ENCODE peak calls at places on chromosomes 1 and 21, in four cellular contexts. A is suprapubic skin, G is Panc1, N is cardiac fibroblast. B is an unnamed sample.

GRCh38 chr1:230426246-230427101 is at the start of gene PGBD5:
- DNase-seq in N (peak; percentile 61), A (no peak), G (no peak), B (peak; percentile 41)

GRCh38 chr1:41658444-41659158 is 174.1 kb upstream of the EDN2 start:
- DNase-seq in G (no peak), N (no peak), A (peak; percentile 54), B (no peak)

GRCh38 chr1:56617141-56617540 is 28.0 kb upstream of the PRKAA2 start:
- DNase-seq in G (no peak), A (no peak), N (no peak), B (no peak)

GRCh38 chr21:15255359-15256157 is 190.8 kb upstream of the NRIP1 start:
- DNase-seq in N (no peak), A (no peak), G (no peak), B (no peak)

GRCh38 chr1:238639861-238640260 is 746.5 kb upstream of the CHRM3 start:
- DNase-seq in N (no peak), A (no peak), G (no peak), B (no peak)

GRCh38 chr1:201551096-201551495 is 12.2 kb downstream of the NAV1 start:
- DNase-seq in N (no peak), G (no peak), A (no peak), B (no peak)

GRCh38 chr1:64309468-64309867 is 106.0 kb downstream of the UBE2U start:
- DNase-seq in G (no peak), A (no peak), N (no peak), B (no peak)

GRCh38 chr1:227318003-227318851 is at the start of gene CDC42BPA:
- DNase-seq in N (peak; percentile 95), A (peak; percentile 88), G (no peak), B (no peak)

GRCh38 chr1:228668553-228669400 is 66.5 kb upstream of the RHOU start:
- DNase-seq in G (no peak), N (peak; percentile 78), A (no peak), B (no peak)

GRCh38 chr1:82099170-82099569 is 298.4 kb downstream of the ADGRL2 start:
- DNase-seq in N (no peak), G (no peak), A (no peak), B (no peak)

DNA sequence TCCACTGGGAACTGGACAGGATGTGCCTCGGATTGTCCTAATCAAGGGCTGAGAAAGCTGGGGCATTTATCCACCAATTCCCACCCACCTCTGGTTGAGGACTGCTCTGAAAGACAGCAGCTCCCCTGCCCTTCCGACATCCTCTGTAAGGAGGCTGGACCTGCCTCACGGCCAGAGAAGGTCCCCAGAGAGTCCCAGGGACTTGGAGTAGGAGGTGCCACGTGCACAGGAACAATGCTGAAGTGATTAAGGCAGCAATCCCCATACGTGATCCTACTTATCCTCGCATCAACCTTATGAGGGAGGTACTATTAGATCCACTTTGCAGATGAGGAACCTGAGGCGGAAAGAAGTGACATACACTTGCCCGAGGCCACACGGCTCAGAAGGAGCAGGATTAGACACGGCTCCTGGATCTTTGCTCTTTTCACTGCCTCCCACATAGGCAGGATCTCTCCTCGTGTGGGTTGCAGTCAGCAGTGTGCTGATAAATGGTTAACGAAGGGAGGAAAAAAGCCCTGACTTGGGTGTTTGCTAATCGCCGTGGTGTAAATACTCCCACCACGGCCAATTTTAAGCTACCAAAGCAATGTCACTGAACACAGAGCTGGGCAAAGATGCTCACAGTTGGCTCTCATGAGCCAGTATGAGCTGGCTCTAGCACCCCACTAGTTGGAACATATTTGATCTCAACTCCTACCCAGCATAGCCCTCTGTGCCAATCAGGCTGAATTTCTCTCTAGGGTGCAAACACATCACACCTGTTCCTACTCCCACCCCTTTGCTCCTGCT is 18.6 kb upstream of the LDLRAP1 start:
- DNase-seq in N (no peak), A (no peak), G (no peak), B (no peak)
- TF ChIP-seq CTCF in N (no peak), A (no peak), G (no peak), B (no peak)

GRCh38 chr1:3170566-3171453 is 101.8 kb downstream of the PRDM16 start:
- DNase-seq in G (no peak), N (peak; percentile 58), A (no peak), B (no peak)
- H3K4me3 ChIP-seq in G (no peak overlapping the region), N (peak overlapping the region; percentile 23), A (peak overlapping the region; percentile 43), B (no peak overlapping the region)

GRCh38 chr1:217431395-217431794 is 199.5 kb downstream of the GPATCH2 start:
- DNase-seq in G (no peak), A (no peak), N (no peak), B (peak; percentile 6)
- TF ChIP-seq CTCF in G (no peak), A (no peak), N (no peak), B (no peak)

DNA sequence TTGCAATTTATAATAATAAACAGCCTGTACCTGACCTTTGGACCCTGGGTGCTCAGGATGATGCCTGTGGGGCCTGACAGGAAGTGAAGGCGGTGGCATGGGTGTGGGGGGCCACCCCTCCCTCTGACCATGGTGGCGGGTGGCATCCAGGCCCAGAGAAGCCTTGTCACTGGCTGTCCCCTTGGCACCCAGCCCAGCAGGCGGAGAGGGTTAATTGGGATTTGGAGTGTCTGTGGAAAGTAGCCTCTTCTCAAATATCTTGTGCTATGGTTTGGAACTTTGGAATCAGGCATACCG is 20.5 kb downstream of the SOX13 start:
- DNase-seq in N (no peak), A (no peak), G (no peak), B (no peak)
- H3K4me3 ChIP-seq in N (no peak overlapping the region), A (no peak overlapping the region), G (no peak overlapping the region), B (no peak overlapping the region)

GRCh38 chr21:44845418-44846200 is 27.7 kb upstream of the SUMO3 start:
- DNase-seq in N (peak; percentile 79), G (no peak), A (peak; percentile 86), B (peak; percentile 53)

GRCh38 chr21:44846201-44846484 is 27.3 kb downstream of the PTTG1IP start:
- DNase-seq in A (no peak), N (no peak), G (no peak), B (no peak)

GRCh38 chr21:44847261-44848056 is 26.0 kb downstream of the PTTG1IP start:
- DNase-seq in A (no peak), G (no peak), N (no peak), B (no peak)

GRCh38 chr21:44848821-44849521 is 24.5 kb downstream of the PTTG1IP start:
- DNase-seq in A (no peak), G (no peak), N (no peak), B (no peak)

DNA sequence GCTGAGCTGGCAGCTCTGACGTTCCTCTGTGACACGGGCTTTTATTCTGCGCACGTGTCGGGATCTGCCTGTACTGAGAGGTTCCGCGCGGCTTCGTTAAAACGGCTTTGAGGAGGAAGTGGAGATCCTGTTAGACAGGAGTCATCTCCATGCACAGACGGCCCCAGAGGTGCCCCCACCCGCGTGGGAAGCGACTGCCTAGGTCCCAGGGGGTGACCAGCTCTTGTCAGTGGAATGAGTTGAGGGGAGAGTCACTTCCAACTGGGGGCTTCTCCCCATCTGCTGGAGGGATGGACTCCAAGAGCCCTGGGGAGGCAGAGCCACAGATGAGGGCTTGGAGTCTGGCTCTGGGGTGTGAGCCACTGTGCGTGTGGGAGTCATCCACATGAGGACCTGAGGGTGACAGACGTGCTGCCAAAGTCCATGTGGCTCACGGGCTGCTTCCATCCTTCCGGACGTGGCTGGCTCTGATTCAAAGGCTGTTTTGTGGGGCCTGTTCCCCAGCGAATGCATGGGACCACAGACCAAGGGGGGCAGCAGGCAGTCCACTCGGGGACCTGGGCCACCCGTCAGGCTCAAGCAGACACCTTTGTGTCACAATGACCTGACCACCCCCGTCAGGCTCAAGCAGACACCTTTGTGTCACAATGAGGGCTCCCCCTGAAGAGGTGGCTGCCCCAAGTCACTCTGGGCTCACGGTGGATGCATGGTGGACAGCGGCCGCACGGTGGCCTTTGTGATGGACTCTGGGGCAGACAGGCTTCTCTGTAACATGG is 26.8 kb downstream of the PTTG1IP start:
- DNase-seq in A (peak; percentile 89), N (peak; percentile 56), G (no peak), B (peak; percentile 31)
- TF ChIP-seq CTCF in A (no peak), N (no peak), G (no peak), B (no peak)

GRCh38 chr1:210296682-210297081 is 32.0 kb upstream of the HHAT start:
- DNase-seq in N (no peak), A (no peak), G (no peak), B (no peak)
- H3K4me3 ChIP-seq in N (no peak overlapping the region), A (no peak overlapping the region), G (no peak overlapping the region), B (no peak overlapping the region)

GRCh38 chr1:198575715-198576641 is 35.5 kb upstream of the ATP6V1G3 start:
- DNase-seq in A (no peak), G (no peak), N (no peak), B (peak; percentile 9)

GRCh38 chr1:198577444-198577843 is 37.0 kb upstream of the ATP6V1G3 start:
- DNase-seq in G (no peak), A (no peak), N (peak; percentile 29), B (no peak)

GRCh38 chr1:198575292-198575691 is 34.8 kb upstream of the ATP6V1G3 start:
- DNase-seq in A (no peak), G (no peak), N (no peak), B (no peak)
- TF ChIP-seq CTCF in A (no peak), G (no peak), N (no peak), B (no peak)

DNA sequence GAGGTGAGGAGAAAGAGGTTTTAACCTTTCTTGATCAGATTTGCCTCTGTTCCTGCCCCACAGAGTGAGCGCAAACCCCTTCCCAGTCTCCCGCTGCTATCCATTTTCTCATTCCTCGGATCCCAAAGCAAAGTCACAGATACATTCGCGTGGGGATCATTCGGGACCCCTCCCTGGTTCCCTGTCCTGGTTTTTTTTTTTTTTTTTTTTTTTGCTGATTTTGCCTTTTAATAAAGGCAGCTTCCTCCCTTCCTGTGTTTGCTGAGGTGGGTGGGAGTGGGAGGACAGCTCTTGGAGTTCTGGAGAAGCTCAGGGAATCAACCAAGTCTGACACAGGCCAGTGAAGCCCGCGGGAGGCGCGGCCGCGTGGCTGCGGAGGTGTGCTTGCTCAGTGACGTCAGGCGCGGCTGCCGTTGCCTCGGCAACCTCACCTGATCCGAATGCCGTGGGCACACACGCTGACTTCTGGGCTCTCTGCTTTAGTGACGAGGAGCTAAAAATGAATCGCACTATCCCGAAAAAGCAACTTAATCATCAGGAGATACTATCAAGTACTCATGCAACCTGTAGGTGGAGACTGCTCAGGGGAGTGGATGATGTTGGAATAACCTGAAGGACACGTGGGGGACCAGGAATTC is 106.4 kb downstream of the TBX19 start:
- DNase-seq in N (no peak), G (no peak), A (no peak), B (peak; percentile 42)
- H3K4me3 ChIP-seq in N (no peak overlapping the region), G (no peak overlapping the region), A (no peak overlapping the region), B (no peak overlapping the region)